ENCODE peak calls at places on chromosome 5, in six cellular contexts. D is astrocyte of the spinal cord, P is GM10248, I is endodermal cell, S is transverse colon, X is type B pancreatic cell. Q is an unnamed sample.

GRCh38 chr5:122323132-122323548 is 11.1 kb downstream of the SNCAIP start:
- DNase-seq in D (peak), P (no peak), I (no peak), S (no peak), X (no peak), Q (no peak)

GRCh38 chr5:90135979-90136378 is 273.6 kb downstream of the CETN3 start:
- DNase-seq in D (no peak), P (no peak), I (peak), S (peak), X (no peak), Q (no peak)

GRCh38 chr5:81778642-81779041 is 27.7 kb upstream of the SSBP2 start:
- DNase-seq in D (peak), P (no peak), I (no peak), S (no peak), X (no peak), Q (no peak)

GRCh38 chr5:2669259-2669658 is 82.2 kb downstream of the IRX2 start:
- DNase-seq in D (no peak), P (no peak), I (no peak), S (no peak), X (no peak), Q (no peak)

GRCh38 chr5:169367861-169368260 is 66.9 kb upstream of the SLIT3 start:
- DNase-seq in D (no peak), P (no peak), I (no peak), S (no peak), X (no peak), Q (no peak)

GRCh38 chr5:127839072-127839471 is 135.9 kb downstream of the CCDC192 start:
- DNase-seq in D (no peak), P (no peak), I (no peak), S (no peak), X (no peak), Q (no peak)

GRCh38 chr5:14464661-14465060 is 116.9 kb upstream of the OTULINL start:
- DNase-seq in D (no peak), P (no peak), I (no peak), S (no peak), X (no peak), Q (no peak)

GRCh38 chr5:5164158-5164557 is 24.0 kb downstream of the ADAMTS16 start:
- DNase-seq in D (peak), P (no peak), I (no peak), S (no peak), X (no peak), Q (no peak)

GRCh38 chr5:91928751-91929521 is 545.8 kb upstream of the ARRDC3 start:
- DNase-seq in D (peak), P (peak), I (no peak), S (no peak), X (no peak), Q (no peak)

GRCh38 chr5:138975098-138975847 is 100.1 kb upstream of the LRRTM2 start:
- DNase-seq in D (peak), P (peak), I (peak), S (peak), X (no peak), Q (no peak)

GRCh38 chr5:57653636-57654290 is 171.2 kb upstream of the ACTBL2 start:
- DNase-seq in D (no peak), P (no peak), I (no peak), S (no peak), X (no peak), Q (no peak)
- TF ChIP-seq CTCF in D (no peak), P (no peak), I (no peak), S (no peak), X (no peak), Q (no peak)

DNA sequence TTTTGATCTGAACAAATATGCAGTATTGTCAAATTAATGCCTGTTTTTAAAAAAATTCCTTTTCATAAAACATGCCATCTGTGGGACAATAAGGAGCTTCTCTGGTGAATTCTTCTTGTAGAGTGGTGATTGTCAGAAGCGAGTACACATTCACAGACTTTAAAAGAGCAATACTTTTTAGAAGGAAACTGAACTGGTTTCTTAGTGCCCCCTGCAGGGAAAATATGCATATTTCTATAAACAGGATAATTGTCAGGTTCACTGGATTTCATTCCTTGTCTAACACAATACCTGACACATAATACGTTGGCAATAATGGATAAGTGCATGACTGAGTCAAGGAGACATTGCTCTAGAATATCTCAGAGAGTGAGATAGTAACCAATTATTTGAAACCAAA is 133.7 kb downstream of the KIF4B start:
- DNase-seq in D (no peak), P (no peak), I (no peak), S (no peak), X (no peak), Q (no peak)
- TF ChIP-seq CTCF in D (no peak), P (peak), I (no peak), S (no peak), X (peak), Q (no peak)

GRCh38 chr5:141780240-141780951 is 97.8 kb downstream of the PCDH1 start:
- DNase-seq in D (no peak), P (no peak), I (no peak), S (no peak), X (no peak), Q (no peak)
- TF ChIP-seq CTCF in D (no peak), P (no peak), I (no peak), S (no peak), X (no peak), Q (no peak)

GRCh38 chr5:147397616-147398015 is 112.3 kb downstream of the DPYSL3 start:
- DNase-seq in D (no peak), P (no peak), I (peak), S (no peak), X (no peak), Q (no peak)
- TF ChIP-seq CTCF in D (peak), P (no peak), I (peak), S (no peak), X (no peak), Q (peak)

DNA sequence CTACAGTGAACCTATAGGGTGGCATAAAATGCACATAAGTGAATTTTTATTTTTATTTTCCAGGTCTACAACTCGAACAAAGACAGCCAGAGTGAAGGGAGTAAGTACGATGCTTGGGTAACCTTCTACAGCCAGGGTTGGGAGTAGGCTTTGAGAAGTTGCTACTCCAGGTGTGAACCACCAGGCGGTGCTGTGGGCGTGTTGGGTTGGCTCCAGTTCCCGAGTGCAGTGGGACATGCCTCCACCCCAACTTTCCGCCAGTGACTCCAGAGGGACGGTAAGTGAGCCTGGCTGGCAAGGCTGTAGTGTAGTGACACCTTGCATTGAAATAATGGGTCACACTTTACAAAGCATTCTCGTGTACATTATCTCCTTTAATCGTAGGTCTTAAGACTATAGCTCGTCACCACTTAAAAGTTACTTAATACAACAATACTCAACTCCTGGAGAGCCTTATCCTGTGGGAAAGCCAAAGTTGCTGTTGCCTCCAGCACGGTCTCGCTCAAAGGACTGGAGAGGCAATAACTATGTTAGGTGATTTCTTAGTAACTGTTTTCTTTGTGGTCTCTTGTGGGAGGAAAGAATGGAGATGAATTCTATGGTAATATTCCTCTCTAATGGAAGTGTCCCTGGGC is 244.0 kb downstream of the ARHGAP26 start:
- DNase-seq in D (no peak), P (no peak), I (peak), S (peak), X (no peak), Q (no peak)
- TF ChIP-seq CTCF in D (peak), P (peak), I (peak), S (peak), X (peak), Q (peak)

GRCh38 chr5:160390787-160391696 is 8.8 kb downstream of the FAM200C start:
- DNase-seq in D (peak), P (peak), I (no peak), S (no peak), X (no peak), Q (no peak)
- TF ChIP-seq CTCF in D (peak), P (peak), I (peak), S (peak), X (peak), Q (peak)

DNA sequence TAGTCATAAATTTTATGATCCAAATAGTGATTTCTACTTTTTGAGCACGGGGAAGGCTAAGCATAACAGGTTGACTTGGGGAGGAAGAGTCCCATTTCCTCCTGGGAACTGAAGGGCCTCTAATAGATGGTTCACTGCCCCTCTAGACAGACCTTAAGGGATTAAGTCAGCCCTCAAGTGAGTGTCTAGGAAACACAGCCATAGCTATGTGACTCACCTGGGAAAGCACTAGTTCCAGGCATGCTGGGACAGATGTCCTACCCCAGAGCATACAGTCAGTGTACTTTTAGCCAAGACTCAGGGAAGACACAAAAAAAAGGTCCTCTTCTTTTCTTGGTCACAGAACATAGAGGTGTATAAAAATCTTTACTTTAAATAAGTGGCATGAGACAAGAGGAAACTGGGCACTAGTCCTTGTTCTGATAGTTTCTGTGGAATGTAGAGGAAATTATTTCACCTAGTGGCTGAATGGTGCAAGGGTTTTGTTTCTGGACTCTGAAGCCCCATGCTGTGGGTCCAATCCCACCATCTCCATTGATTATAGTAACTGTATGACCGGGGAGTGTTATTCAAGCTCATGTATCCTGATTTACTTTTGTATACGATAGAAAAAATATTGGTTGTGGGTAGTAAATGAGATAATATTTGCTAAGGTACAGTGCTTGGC is 86.0 kb downstream of the NREP start:
- DNase-seq in D (no peak), P (no peak), I (no peak), S (no peak), X (no peak), Q (no peak)
- TF ChIP-seq CTCF in D (peak), P (no peak), I (peak), S (no peak), X (peak), Q (no peak)

GRCh38 chr5:43008369-43009158 is 31.6 kb downstream of the ANXA2R start:
- DNase-seq in D (peak), P (peak), I (peak), S (peak), X (peak), Q (peak)
- TF ChIP-seq CTCF in D (no peak), P (peak), I (peak), S (no peak), X (no peak), Q (no peak)

Q was measured in CD14-positive monocyte.